ENCODE peak calls at places on chromosomes 6 and 20, in ten cellular contexts. P, C, S, X, V, T, W, R, L and U are unnamed samples.

GRCh38 chr6:25173951-25174474 is 105.2 kb upstream of the CARMIL1 start:
- DNase-seq in X (no peak), S (peak; percentile 83), C (no peak), T (no peak), R (no peak), W (no peak), L (no peak), V (no peak), P (peak; percentile 99), U (peak; percentile 94)

GRCh38 chr6:43308101-43308989 is at the start of gene CRIP3:
- DNase-seq in T (peak; percentile 44), X (peak; percentile 29), R (peak; percentile 21), S (peak; percentile 74), P (no peak), W (peak; percentile 48), L (peak; percentile 47), V (peak; percentile 84), C (no peak), U (no peak)

GRCh38 chr6:139027620-139028182 is 844 bp upstream of the ABRACL start:
- DNase-seq in S (peak; percentile 24), T (no peak), X (no peak), V (no peak), P (peak; percentile 63), C (no peak), L (peak; percentile 65), R (no peak), W (no peak), U (no peak)

GRCh38 chr20:16179919-16180318 is 393.3 kb downstream of the KIF16B start:
- DNase-seq in C (no peak), W (no peak), P (no peak), R (no peak), X (no peak), T (no peak), V (no peak), S (no peak), L (no peak), U (no peak)

GRCh38 chr20:37270586-37271420 is 9.2 kb upstream of the GHRH start:
- DNase-seq in T (no peak), P (peak; percentile 50), L (no peak), R (no peak), W (no peak), C (no peak), V (no peak), X (no peak), S (no peak), U (peak; percentile 11)

GRCh38 chr6:28117386-28118050 is 6.9 kb upstream of the ZSCAN16 start:
- DNase-seq in R (no peak), L (no peak), P (no peak), C (no peak), V (no peak), S (no peak), X (no peak), T (no peak), W (no peak), U (no peak)

GRCh38 chr20:3409417-3409816 is 1.9 kb upstream of the DNAAF9 start:
- DNase-seq in T (no peak), L (no peak), C (no peak), W (no peak), X (no peak), S (no peak), P (no peak), R (no peak), V (no peak), U (no peak)

GRCh38 chr6:53280207-53280606 is 68.5 kb downstream of the ELOVL5 start:
- DNase-seq in R (no peak), X (no peak), L (no peak), T (no peak), W (no peak), V (no peak), S (no peak), P (no peak), C (no peak), U (no peak)

GRCh38 chr6:166614589-166614988 is 12.5 kb downstream of the RPS6KA2 start:
- DNase-seq in X (no peak), C (no peak), L (no peak), T (no peak), S (no peak), W (no peak), R (no peak), V (no peak), P (no peak), U (no peak)

GRCh38 chr6:104855507-104855906 is 4.2 kb downstream of the HACE1 start:
- DNase-seq in S (no peak), X (no peak), R (no peak), L (no peak), V (no peak), C (no peak), W (no peak), T (no peak), P (peak; percentile 52), U (peak; percentile 41)

GRCh38 chr6:34834789-34835518 is 43.1 kb downstream of the BLTP3A start:
- DNase-seq in V (no peak), W (no peak), S (no peak), C (no peak), T (no peak), R (no peak), L (no peak), P (peak; percentile 72), X (no peak), U (no peak)

GRCh38 chr6:15320683-15321082 is 74.8 kb downstream of the JARID2 start:
- DNase-seq in X (no peak), L (peak; percentile 32), V (no peak), T (no peak), R (no peak), C (no peak), S (no peak), P (peak; percentile 54), W (no peak), U (no peak)

GRCh38 chr6:551405-551804 is 105.5 kb downstream of the HUS1B start:
- DNase-seq in R (no peak), P (peak; percentile 51), S (no peak), L (no peak), C (no peak), W (peak; percentile 23), X (no peak), T (no peak), V (no peak), U (peak; percentile 42)

GRCh38 chr20:2955257-2955950 is 82.1 kb downstream of the PTPRA start:
- DNase-seq in C (no peak), L (no peak), R (no peak), W (no peak), X (no peak), S (no peak), V (no peak), P (no peak), T (no peak), U (no peak)

GRCh38 chr6:152313542-152314482 is 323.4 kb downstream of the SYNE1 start:
- DNase-seq in R (no peak), T (no peak), P (peak; percentile 85), V (no peak), S (no peak), W (no peak), L (no peak), X (no peak), C (no peak), U (peak; percentile 61)

GRCh38 chr6:106089981-106090380 is 3.8 kb downstream of the PRDM1 start:
- DNase-seq in L (no peak), S (no peak), X (no peak), T (no peak), P (peak; percentile 57), W (no peak), R (peak; percentile 10), C (no peak), V (no peak), U (peak; percentile 58)

GRCh38 chr6:70398783-70399730 is 14.3 kb upstream of the FAM135A start:
- DNase-seq in X (no peak), V (no peak), T (no peak), P (peak; percentile 23), W (no peak), C (no peak), S (peak; percentile 79), R (no peak), L (no peak), U (peak; percentile 62)

GRCh38 chr6:157376241-157376640 is 4.7 kb upstream of the ZDHHC14 start:
- DNase-seq in L (no peak), T (no peak), R (no peak), P (no peak), S (no peak), C (no peak), X (no peak), W (no peak), V (no peak), U (no peak)